ENCODE peak calls at places on chromosomes 16 and 17, in four cellular contexts. C, T, Z and U are unnamed samples.

GRCh38 chr17:42979511-42980273 is at the start of gene PTGES3L:
- DNase-seq in T (peak; percentile 14), Z (peak; percentile 57), C (peak; percentile 21), U (no peak)

GRCh38 chr16:74601131-74601871 is 5.6 kb downstream of the GLG1 start:
- DNase-seq in C (no peak), Z (no peak), T (peak; percentile 71), U (no peak)

GRCh38 chr16:84717484-84717883 is 17.7 kb downstream of the USP10 start:
- DNase-seq in T (no peak), C (no peak), Z (no peak), U (no peak)

GRCh38 chr17:81310963-81311550 is 15.9 kb upstream of the SLC38A10 start:
- DNase-seq in C (no peak), T (no peak), Z (no peak), U (no peak)

GRCh38 chr16:66278111-66278531 is 88.4 kb upstream of the CDH5 start:
- DNase-seq in C (no peak), Z (no peak), T (no peak), U (no peak)

GRCh38 chr17:48036693-48037035 is 933 bp downstream of the COPZ2 start:
- DNase-seq in Z (no peak), C (no peak), T (no peak), U (no peak)

GRCh38 chr17:27536781-27537180 is 80.5 kb downstream of the KSR1 start:
- DNase-seq in C (no peak), Z (no peak), T (no peak), U (no peak)

GRCh38 chr16:14384745-14385144 is 245.3 kb downstream of the PARN start:
- DNase-seq in C (no peak), Z (no peak), T (no peak), U (no peak)

GRCh38 chr17:29148790-29149430 is 31.3 kb downstream of the MYO18A start:
- DNase-seq in Z (peak; percentile 92), C (peak; percentile 96), T (peak; percentile 92), U (peak; percentile 96)

GRCh38 chr16:19119564-19119963 is 5.8 kb downstream of the ITPRIPL2 start:
- DNase-seq in Z (no peak), C (no peak), T (no peak), U (no peak)

GRCh38 chr17:80667462-80668277 is 123.0 kb downstream of the RPTOR start:
- DNase-seq in T (no peak), C (no peak), Z (no peak), U (no peak)

GRCh38 chr17:81912441-81913309 is 1.5 kb upstream of the PCYT2 start:
- DNase-seq in C (no peak), T (no peak), Z (no peak), U (no peak)

GRCh38 chr17:80395402-80396151 is 19.4 kb upstream of the ENDOV start:
- DNase-seq in C (no peak), T (no peak), Z (no peak), U (no peak)

GRCh38 chr16:54931041-54931756 is 534 bp downstream of the IRX5 start:
- DNase-seq in Z (peak; percentile 20), T (no peak), C (peak; percentile 35), U (no peak)

GRCh38 chr17:29292992-29293889 is 707 bp downstream of the NUFIP2 start:
- DNase-seq in Z (peak; percentile 67), T (peak; percentile 48), C (peak; percentile 57), U (peak; percentile 57)

GRCh38 chr17:66123163-66123562 is 68.8 kb downstream of the CEP112 start:
- DNase-seq in C (no peak), Z (no peak), T (no peak), U (no peak)

GRCh38 chr16:54265558-54266213 is 20.9 kb downstream of the IRX3 start:
- DNase-seq in T (no peak), C (no peak), Z (no peak), U (no peak)

GRCh38 chr17:17509601-17510425 is 13.6 kb upstream of the RASD1 start:
- DNase-seq in C (no peak), T (no peak), Z (no peak), U (no peak)

GRCh38 chr16:2819179-2819938 is 2.3 kb downstream of the PRSS21 start:
- DNase-seq in Z (no peak), T (no peak), C (no peak), U (no peak)

GRCh38 chr17:32264140-32264799 is 1.4 kb upstream of the RHBDL3 start:
- DNase-seq in Z (peak; percentile 56), C (no peak), T (no peak), U (no peak)
- TF ChIP-seq CTCF in Z (no peak), C (peak; percentile 19), T (no peak), U (no peak)

GRCh38 chr16:49437344-49437743 is 63.7 kb downstream of the C16orf78 start:
- DNase-seq in Z (no peak), T (no peak), C (no peak), U (no peak)
- TF ChIP-seq CTCF in Z (no peak), T (no peak), C (no peak), U (no peak)

GRCh38 chr16:4693296-4693955 is at the start of gene NUDT16L1:
- DNase-seq in Z (peak; percentile 97), C (peak; percentile 96), T (peak; percentile 97), U (peak; percentile 98)
- TF ChIP-seq CTCF in Z (no peak), C (peak; percentile 35), T (no peak), U (no peak)

DNA sequence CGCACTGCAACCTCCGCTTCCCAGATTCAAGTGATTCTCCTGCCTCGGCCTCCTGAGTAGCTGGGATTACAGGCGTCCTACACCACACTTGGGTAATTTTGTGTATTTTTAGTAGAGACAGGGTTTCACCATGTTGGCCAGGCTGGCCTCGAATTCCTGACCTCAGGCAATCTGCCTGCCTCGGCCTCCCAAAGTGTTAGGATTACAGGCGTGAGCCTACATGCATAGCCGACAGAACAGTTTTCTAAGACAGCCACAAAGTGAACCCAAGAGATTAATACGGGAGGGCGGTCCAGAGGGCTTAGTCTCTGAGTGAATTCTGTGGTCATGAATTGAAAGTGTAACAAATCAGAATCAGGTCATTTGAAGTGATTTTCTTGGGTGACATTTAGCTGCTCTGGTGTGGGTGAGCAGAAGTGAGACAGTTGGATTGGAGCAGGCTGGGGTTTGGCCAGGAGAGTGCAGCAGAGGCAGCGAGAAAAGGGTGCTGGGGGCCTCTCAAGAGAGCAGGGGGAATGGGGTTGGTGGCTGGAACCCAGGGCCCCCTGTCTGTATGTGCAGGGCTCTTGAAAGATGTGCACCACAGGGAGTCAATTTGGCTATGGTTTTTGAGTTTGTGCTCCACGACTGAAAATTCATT is 231.4 kb upstream of the WSCD1 start:
- DNase-seq in C (no peak), Z (no peak), T (no peak), U (no peak)
- TF ChIP-seq CTCF in C (no peak), Z (no peak), T (no peak), U (no peak)